ENCODE peak calls at places on chromosomes 4 and X, in four cellular contexts. O, L, H and U are unnamed samples.
A peak's percentile ranks its signal among the peaks of the same experiment; 100 is the strongest.

GRCh38 chr4:148397771-148398170 is 44.4 kb downstream of the NR3C2 start:
- DNase-seq in O (no peak), H (no peak), L (no peak), U (no peak)

GRCh38 chr4:73520821-73521220 is 39.3 kb downstream of the AFM start:
- DNase-seq in L (no peak), H (no peak), O (peak; percentile 57), U (no peak)

GRCh38 chr4:7831330-7831729 is 108.3 kb downstream of the AFAP1 start:
- DNase-seq in H (no peak), L (no peak), O (no peak), U (no peak)

GRCh38 chr4:186623546-186623945 is 68.2 kb upstream of the MTNR1A start:
- DNase-seq in H (no peak), L (no peak), O (no peak), U (no peak)

GRCh38 chr4:93396274-93396673 is 432.3 kb upstream of the ATOH1 start:
- DNase-seq in L (no peak), O (no peak), H (no peak), U (no peak)

GRCh38 chrX:123918106-123918721 is 43.3 kb upstream of the STAG2 start:
- DNase-seq in L (no peak), H (no peak), O (no peak), U (no peak)

GRCh38 chr4:111011458-111011857 is 388.6 kb upstream of the PITX2 start:
- DNase-seq in O (no peak), H (no peak), L (no peak), U (no peak)

GRCh38 chrX:9534686-9535085 is 69.8 kb downstream of the TBL1X start:
- DNase-seq in L (no peak), O (no peak), H (no peak), U (peak; percentile 9)

GRCh38 chr4:81470456-81471327 is 1.0 kb downstream of the RASGEF1B start:
- DNase-seq in O (peak; percentile 55), H (no peak), L (no peak), U (no peak)

GRCh38 chrX:50609796-50610195 is 139.2 kb upstream of the DGKK start:
- DNase-seq in H (no peak), O (no peak), L (no peak), U (no peak)

GRCh38 chr4:6468376-6468775 is 4.0 kb downstream of the PPP2R2C start:
- DNase-seq in H (no peak), L (no peak), O (peak; percentile 4), U (no peak)

GRCh38 chr4:139797287-139797686 is 131.7 kb downstream of the MGST2 start:
- DNase-seq in O (no peak), L (no peak), H (no peak), U (no peak)

GRCh38 chr4:139798456-139798855 is 132.8 kb downstream of the MGST2 start:
- DNase-seq in H (no peak), O (no peak), L (no peak), U (no peak)

GRCh38 chr4:139795476-139795875 is 129.9 kb downstream of the MGST2 start:
- DNase-seq in H (no peak), O (no peak), L (no peak), U (no peak)

GRCh38 chr4:139794158-139794954 is 128.7 kb downstream of the MGST2 start:
- DNase-seq in L (peak; percentile 45), O (no peak), H (no peak), U (no peak)

DNA sequence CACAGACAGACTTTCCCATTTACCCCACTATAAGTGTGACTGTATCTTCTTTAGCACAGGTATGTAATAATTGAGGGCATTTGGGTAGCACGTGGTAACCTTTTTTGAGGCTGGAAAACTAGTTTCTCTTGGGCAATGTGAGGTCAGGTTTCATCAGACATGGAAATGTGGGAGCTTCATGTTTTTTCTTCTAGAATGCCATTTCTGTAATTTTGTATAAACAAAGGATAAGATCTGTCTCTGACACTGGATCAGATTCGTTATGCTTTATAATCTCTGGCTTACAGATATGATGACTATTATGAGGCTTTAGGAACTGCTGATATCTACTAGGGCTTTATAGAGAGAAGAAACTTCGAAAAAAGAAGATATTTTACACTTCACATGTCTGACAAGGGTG is 130.3 kb downstream of the MGST2 start:
- DNase-seq in L (no peak), H (no peak), O (no peak), U (no peak)
- TF ChIP-seq MAX in L (no peak), H (no peak), O (no peak), U (no peak)

GRCh38 chr4:183968931-183969330 is 63.8 kb downstream of the STOX2 start:
- DNase-seq in O (no peak), L (no peak), H (no peak), U (no peak)
- TF ChIP-seq JUND in O (no peak), L (no peak), H (no peak), U (no peak)

DNA sequence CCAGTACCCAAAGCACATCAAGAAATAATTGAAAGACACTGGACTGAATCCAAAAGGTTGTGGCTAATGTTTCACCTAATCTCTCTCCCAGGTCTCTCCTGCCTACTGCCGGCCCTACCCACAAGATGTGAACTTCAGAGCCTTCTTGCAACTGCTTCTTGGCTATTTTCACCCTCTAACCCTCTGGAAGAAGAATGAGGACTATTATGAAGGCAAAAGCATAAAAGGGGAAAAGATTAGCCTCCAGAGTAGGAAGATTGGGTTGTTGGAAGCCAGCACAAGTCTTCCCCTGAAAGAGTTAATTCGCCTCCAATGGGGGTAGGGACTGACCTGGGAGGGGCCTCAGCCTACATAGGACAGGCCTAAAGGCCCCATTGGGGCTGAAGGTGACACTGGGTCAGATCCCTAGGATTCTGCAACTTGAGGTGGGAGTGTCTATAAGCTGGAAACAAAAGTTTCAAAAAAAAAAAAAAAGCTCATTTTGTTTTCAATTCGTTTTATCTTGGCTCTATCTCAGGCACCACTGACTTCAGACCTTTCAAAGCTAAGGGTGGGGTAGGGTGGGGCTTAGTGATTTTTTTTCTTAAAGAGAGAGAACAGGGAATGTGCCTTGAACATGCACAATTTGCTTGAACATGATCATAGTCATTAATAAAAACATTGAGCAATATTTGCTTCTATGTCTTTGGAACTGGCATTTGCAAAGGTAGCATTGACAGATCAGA is 278.6 kb upstream of the KLF3 start:
- DNase-seq in L (no peak), H (no peak), O (no peak), U (peak; percentile 96)
- TF ChIP-seq MAX in L (no peak), H (no peak), O (no peak), U (no peak)

GRCh38 chrX:153457827-153458466 is 12.1 kb upstream of the TREX2 start:
- DNase-seq in O (no peak), L (no peak), H (no peak), U (no peak)
- TF ChIP-seq JUND in O (no peak), L (no peak), H (no peak), U (no peak)

DNA sequence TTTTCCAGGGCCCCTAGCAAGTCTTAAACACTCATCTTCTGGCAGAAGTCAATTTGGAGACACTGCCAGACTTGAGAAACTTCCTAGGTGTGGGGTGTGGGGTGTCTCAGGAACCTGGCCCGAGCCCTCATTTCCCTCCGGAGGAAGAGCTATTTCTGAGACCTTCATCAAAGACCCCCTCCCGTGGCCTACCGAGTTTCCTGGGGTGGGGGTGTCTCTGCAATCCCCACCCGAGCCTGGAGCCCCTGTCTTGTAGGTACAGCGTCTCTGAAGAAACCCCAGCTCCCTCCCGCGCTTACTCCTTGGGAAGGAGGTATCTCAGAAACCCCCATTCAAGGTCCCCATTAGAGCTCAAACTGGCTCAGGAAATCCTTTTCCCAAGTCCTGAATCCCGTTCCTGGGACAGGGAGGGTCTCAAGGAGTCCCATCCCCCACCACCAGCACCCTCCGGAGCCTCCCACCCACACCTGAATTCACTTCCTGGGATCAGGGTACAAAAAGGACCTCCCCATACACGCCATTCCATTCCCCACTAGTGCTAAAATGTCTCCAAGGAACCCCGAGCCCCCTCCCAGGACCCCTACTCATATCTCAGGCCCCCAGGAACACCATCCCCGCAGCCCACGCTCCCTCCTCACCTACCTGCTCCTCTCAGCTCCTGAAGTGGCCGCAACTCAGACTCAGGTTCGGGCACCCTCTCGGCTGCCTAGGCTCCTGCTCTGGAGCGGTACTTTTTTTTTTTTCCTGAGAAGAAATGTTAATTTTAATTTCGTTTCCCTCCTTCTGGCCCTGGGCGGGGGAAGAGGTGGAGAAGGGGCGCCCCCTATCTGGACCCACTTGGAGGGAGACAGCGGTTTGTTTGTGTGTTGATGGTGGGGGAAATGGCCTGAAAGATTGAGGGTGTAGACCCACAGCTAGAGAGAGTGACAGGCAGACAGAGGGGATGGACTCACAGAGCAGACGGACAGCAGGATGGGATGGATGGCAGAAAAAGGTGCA is 1.1 kb downstream of the SLC38A5 start:
- DNase-seq in L (no peak), H (no peak), O (peak; percentile 61), U (no peak)
- TF ChIP-seq MAX in L (no peak), H (no peak), O (no peak), U (no peak)

DNA sequence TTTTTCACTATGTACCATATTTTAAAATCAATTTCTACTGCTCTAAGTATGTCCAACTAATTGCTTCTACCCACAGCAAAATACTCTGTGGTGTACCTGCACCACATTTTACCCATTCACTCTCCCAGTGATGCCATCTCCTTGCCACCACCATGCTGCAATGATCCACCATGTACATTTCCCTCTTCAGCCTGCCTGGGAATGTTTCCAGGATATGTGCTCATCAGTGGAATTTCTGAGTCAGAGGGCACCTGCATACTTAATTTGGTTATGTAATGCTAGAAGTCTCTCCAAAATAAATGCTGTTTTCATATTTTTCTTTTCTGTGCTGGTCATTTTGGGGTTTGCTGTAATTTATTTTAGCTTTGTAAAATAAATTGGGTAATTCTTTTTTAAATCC is 33.2 kb upstream of the OCIAD2 start:
- DNase-seq in H (no peak), L (no peak), O (no peak), U (no peak)
- TF ChIP-seq JUND in H (no peak), L (peak; percentile 94), O (no peak), U (no peak)

GRCh38 chr4:146224331-146224966 is 10.1 kb downstream of the REELD1 start:
- DNase-seq in O (no peak), H (no peak), L (no peak), U (no peak)

DNA sequence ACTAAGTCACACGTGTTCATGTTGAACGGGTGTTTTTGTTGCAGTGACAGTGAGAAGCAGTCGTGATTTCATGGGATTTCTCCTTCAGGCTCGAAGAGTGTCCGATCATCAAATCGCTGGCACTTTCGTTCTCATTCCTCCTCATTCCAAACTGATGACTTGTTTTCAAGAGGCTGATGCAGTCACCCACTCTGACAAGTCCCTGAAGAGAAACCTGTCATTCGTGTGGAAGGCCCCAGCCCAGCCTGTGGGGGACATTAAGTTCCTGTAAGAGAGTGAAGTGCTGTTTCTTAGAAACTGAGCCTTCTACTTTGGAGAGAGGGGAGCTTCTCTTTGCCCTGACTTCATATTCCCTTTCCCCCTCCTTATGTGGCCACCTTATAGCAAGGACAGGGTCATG is 8.0 kb downstream of the REELD1 start:
- DNase-seq in H (no peak), L (no peak), O (no peak), U (no peak)
- TF ChIP-seq MAX in H (no peak), L (no peak), O (no peak), U (no peak)

DNA sequence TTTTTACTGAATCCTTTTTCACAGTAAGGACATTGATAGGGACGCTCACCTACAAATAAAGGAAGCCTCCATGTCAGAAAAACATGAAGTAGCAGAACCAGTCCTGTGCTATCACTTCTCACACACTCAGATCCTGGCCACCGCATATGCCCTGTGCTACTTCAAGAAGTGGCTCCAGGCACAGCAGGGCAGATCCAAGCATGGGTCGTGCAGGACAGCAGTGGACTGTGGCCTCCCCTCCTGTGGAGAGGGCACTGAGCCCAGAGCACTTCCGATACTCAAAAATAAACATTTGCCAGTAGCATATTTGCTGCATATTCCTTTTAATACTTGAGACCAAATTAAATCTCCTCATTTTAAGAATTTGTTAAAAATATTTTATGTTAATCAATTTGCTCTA is 167.9 kb downstream of the PRDM5 start:
- DNase-seq in O (no peak), H (no peak), L (no peak), U (no peak)
- TF ChIP-seq JUND in O (no peak), H (no peak), L (no peak), U (no peak)

GRCh38 chrX:24956828-24957227 is 58.9 kb downstream of the ARX start:
- DNase-seq in L (no peak), O (no peak), H (no peak), U (no peak)
- TF ChIP-seq MAX in L (no peak), O (no peak), H (no peak), U (no peak)